ENCODE peak calls at places on chromosomes 5 and 9, in seven cellular contexts. N is astrocyte of the spinal cord, M is uterus, Y is brain microvascular endothelial cell, J is fibroblast of lung, P is pancreas, O is BE2C. B is an unnamed sample.

GRCh38 chr5:56052735-56053134 is 58.0 kb upstream of the IL6ST start:
- DNase-seq in M (no peak), J (peak; percentile 30), Y (no peak), O (no peak), N (no peak), P (no peak), B (no peak)

GRCh38 chr9:126499911-126500599 is 113.7 kb upstream of the LMX1B start:
- DNase-seq in P (no peak), J (no peak), N (no peak), Y (no peak), M (no peak), O (no peak), B (no peak)

GRCh38 chr5:149617760-149618306 is 36.5 kb downstream of the ARHGEF37 start:
- DNase-seq in P (no peak), M (no peak), J (no peak), Y (no peak), O (no peak), N (no peak), B (no peak)

GRCh38 chr9:133741716-133742115 is 3.6 kb upstream of the SARDH start:
- DNase-seq in P (no peak), J (no peak), M (no peak), O (no peak), Y (no peak), N (no peak), B (no peak)

GRCh38 chr5:138935466-138935865 is 60.3 kb upstream of the LRRTM2 start:
- DNase-seq in O (no peak), N (no peak), Y (no peak), P (no peak), J (no peak), M (no peak), B (no peak)

GRCh38 chr5:158676642-158677489 is 422.9 kb downstream of the EBF1 start:
- DNase-seq in M (no peak), Y (no peak), J (no peak), P (no peak), O (no peak), N (no peak), B (no peak)

GRCh38 chr5:134103397-134103796 is 11.1 kb upstream of the TCF7 start:
- DNase-seq in M (no peak), O (no peak), J (no peak), P (no peak), Y (no peak), N (no peak), B (no peak)

GRCh38 chr9:121360975-121361374 is 9.1 kb downstream of the STOM start:
- DNase-seq in J (peak; percentile 92), N (peak; percentile 90), Y (peak; percentile 55), M (no peak), P (no peak), O (no peak), B (peak; percentile 61)

GRCh38 chr5:139960723-139961383 is 82.2 kb downstream of the NRG2 start:
- DNase-seq in M (no peak), J (no peak), P (no peak), Y (no peak), O (no peak), N (no peak), B (no peak)

GRCh38 chr5:33343661-33344327 is 97.0 kb upstream of the TARS1 start:
- DNase-seq in P (no peak), J (peak; percentile 93), Y (peak; percentile 53), O (no peak), M (no peak), N (peak; percentile 86), B (peak; percentile 82)

GRCh38 chr9:26856413-26857032 is 36.1 kb downstream of the CAAP1 start:
- DNase-seq in M (peak; percentile 21), Y (peak; percentile 51), O (peak; percentile 60), P (no peak), N (peak; percentile 54), J (peak; percentile 35), B (peak; percentile 83)

GRCh38 chr9:121599186-121599871 is 52.1 kb upstream of the DAB2IP start:
- DNase-seq in J (peak; percentile 47), P (peak; percentile 96), Y (no peak), N (no peak), O (peak; percentile 67), M (peak; percentile 85), B (peak; percentile 64)

GRCh38 chr9:38734831-38735230 is 14.9 kb upstream of the FAM240B start:
- DNase-seq in O (no peak), Y (no peak), M (no peak), N (no peak), P (no peak), J (no peak), B (no peak)

GRCh38 chr5:9483251-9483650 is 62.6 kb downstream of the SEMA5A start:
- DNase-seq in M (no peak), Y (no peak), J (peak; percentile 63), P (no peak), O (no peak), N (no peak), B (no peak)

GRCh38 chr9:134824583-134824982 is 56.0 kb upstream of the FCN2 start:
- DNase-seq in J (no peak), M (no peak), O (no peak), Y (no peak), N (no peak), P (no peak), B (no peak)

GRCh38 chr5:67879619-67880357 is 335.8 kb upstream of the PIK3R1 start:
- DNase-seq in P (no peak), J (peak; percentile 85), N (peak; percentile 60), O (no peak), Y (peak; percentile 53), M (no peak), B (peak; percentile 84)

GRCh38 chr9:69857131-69857530 is 36.5 kb downstream of the CFAP95 start:
- DNase-seq in O (no peak), N (peak; percentile 60), P (no peak), J (peak; percentile 88), M (no peak), Y (peak; percentile 81), B (peak; percentile 63)

GRCh38 chr9:89880721-89881120 is 275.9 kb downstream of the GADD45G start:
- DNase-seq in N (no peak), P (no peak), J (no peak), Y (no peak), M (peak; percentile 8), O (no peak), B (no peak)

GRCh38 chr9:131995382-131995781 is 84.3 kb downstream of the MED27 start:
- DNase-seq in Y (no peak), P (no peak), J (no peak), O (no peak), M (no peak), N (no peak), B (peak; percentile 72)

GRCh38 chr9:130041648-130042405 is 1.2 kb downstream of the FNBP1 start:
- DNase-seq in J (peak; percentile 39), P (no peak), N (no peak), Y (no peak), M (peak; percentile 28), O (peak; percentile 38), B (peak; percentile 20)

DNA sequence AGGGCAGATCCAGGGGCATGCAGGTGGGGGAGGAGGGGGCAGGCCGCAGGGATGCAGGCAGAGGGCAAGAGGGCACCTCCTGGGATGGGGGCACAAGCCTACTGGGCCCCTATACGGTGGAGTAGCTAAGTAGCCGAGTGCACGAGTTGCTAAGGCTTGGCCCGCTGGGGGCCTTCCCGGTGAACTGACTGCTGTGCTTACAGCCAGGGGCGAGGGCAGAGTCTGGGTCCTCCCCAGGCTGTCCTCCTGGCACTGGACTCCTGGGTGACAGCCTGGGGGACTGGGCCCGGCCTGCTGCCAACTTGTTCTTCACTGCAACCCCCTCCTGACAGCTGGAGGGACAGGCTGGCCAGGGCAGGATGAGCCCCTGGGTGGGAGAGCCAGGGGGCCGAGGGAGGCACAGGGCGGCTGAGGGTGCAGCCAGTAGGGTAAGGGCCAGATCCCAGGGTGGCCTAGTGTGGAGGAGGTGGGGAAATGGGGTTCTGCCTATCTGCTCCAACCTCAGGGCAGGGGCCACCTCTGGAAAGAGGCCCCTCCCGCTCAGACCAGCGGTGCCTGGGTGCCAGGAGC is 1.7 kb upstream of the EGFL7 start:
- DNase-seq in M (no peak), P (peak; percentile 28), Y (no peak), J (no peak), O (no peak), N (no peak), B (no peak)
- H3K4me3 ChIP-seq in M (no peak overlapping the region), P (no peak overlapping the region), Y (no peak overlapping the region), J (no peak overlapping the region), O (no peak overlapping the region), N (no peak overlapping the region), B (no peak overlapping the region)

DNA sequence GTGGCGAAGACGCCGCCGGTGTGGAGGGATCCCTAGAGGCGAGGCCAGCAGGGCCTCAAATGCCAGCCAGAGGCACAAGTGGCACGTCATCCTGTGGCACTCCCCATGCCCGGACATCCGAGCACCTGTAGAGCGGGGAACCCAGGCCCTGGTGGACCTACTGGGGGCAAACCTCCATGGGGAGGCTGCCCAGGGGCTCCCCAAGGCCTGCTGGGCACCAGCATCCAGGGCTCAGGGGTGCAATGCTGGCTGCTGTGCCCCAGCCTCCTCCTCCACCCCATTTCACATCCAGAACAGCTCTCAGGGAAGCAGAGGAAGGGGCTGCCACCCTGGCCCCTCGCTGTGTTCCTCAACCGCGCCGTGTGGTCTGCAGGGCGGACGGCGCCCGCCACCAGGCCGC is 43.5 kb downstream of the HK3 start:
- DNase-seq in N (no peak), Y (no peak), O (no peak), J (no peak), M (no peak), P (no peak), B (no peak)
- TF ChIP-seq CTCF in N (no peak), Y (no peak), O (no peak), J (no peak), M (no peak), P (no peak), B (no peak)

DNA sequence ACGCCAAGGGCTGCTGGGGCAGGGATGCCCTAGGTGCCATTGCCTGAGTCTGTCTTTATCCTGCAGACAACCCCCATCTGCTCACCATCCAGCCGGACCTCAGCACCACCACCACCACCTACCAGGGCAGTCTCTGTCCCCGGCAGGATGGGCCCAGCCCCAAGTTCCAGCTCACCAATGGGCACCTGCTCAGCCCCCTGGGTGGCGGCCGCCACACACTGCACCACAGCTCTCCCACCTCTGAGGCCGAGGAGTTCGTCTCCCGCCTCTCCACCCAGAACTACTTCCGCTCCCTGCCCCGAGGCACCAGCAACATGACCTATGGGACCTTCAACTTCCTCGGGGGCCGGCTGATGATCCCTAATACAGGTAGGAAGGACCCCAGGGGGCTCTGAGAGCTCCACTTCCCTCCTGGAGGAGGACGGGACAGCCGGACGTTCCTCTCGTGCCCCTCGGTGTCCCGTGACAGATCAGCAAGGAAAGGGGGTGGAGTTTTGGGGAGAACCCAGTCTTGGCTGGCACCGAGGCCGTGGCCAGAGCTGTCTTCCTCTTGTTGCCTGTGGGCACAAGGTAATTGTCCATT is 24.9 kb downstream of the HK3 start:
- DNase-seq in P (no peak), J (no peak), O (no peak), M (no peak), Y (no peak), N (no peak), B (no peak)
- H3K4me3 ChIP-seq in P (no peak overlapping the region), J (no peak overlapping the region), O (no peak overlapping the region), M (no peak overlapping the region), Y (no peak overlapping the region), N (no peak overlapping the region), B (no peak overlapping the region)

DNA sequence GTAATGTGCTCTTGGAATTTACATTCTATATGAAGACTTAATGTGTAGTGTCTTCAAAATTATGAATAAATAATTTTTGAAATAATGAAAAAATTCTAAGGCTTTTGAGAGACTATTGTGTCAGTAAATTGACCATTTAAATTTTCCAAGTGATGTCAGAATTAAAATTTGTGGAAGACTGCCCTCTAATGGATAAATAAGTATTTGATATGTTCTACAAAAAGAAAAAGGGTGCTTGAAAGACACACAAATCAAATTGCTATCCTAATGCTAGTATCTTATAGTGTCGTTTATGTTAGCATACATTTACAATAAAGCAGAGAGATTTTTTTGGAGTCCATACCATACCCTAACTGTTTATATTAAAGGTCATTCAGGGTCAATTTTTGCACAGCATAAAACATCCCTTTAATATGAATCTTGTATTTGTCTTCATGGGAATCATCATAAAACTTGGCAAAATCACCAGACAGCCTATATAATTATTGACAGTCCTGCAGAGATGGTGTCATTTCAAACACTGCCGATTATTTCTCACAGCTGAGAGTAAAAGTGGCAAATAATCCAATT is 120.8 kb upstream of the SLC27A6 start:
- DNase-seq in M (no peak), N (peak; percentile 58), J (peak; percentile 10), Y (no peak), O (no peak), P (no peak), B (peak; percentile 39)
- TF ChIP-seq CTCF in M (peak; percentile 8), N (peak; percentile 22), J (peak; percentile 22), Y (no peak), O (no peak), P (no peak), B (no peak)